ENCODE peak calls at places on chromosomes 1 and 21, in four cellular contexts. One of them, this sample, is unnamed.

GRCh38 chr1:115457295-115457694 is 119.2 kb upstream of the NGF start:
- DNase-seq in erythroblast: no peak
- DNase-seq in stomach: peak
- DNase-seq in adrenal gland: no peak
- DNase-seq in this sample: no peak

GRCh38 chr1:241924080-241924808 is 33.3 kb upstream of the BECN2 start:
- DNase-seq in erythroblast: no peak
- DNase-seq in stomach: no peak
- DNase-seq in adrenal gland: no peak
- DNase-seq in this sample: no peak

GRCh38 chr1:56934400-56935080 is 31.3 kb downstream of the C8B start:
- DNase-seq in erythroblast: no peak
- DNase-seq in stomach: no peak
- DNase-seq in adrenal gland: no peak
- DNase-seq in this sample: no peak

GRCh38 chr1:1826356-1827088 is 48.3 kb upstream of the NADK start:
- DNase-seq in erythroblast: no peak
- DNase-seq in stomach: no peak
- DNase-seq in adrenal gland: no peak
- DNase-seq in this sample: no peak

GRCh38 chr1:32464191-32464715 is 619 bp upstream of the ZBTB8B start:
- DNase-seq in erythroblast: no peak
- DNase-seq in stomach: no peak
- DNase-seq in adrenal gland: no peak
- DNase-seq in this sample: no peak

GRCh38 chr1:201127755-201128455 is 921 bp upstream of the ASCL5 start:
- DNase-seq in erythroblast: no peak
- DNase-seq in stomach: no peak
- DNase-seq in adrenal gland: no peak
- DNase-seq in this sample: no peak

GRCh38 chr1:244049142-244049968 is 1.7 kb upstream of the ZBTB18 start:
- DNase-seq in erythroblast: peak
- DNase-seq in stomach: no peak
- DNase-seq in adrenal gland: peak
- DNase-seq in this sample: peak

GRCh38 chr1:155139895-155140629 is at the start of gene DPM3:
- DNase-seq in erythroblast: peak
- DNase-seq in stomach: peak
- DNase-seq in adrenal gland: peak
- DNase-seq in this sample: peak

GRCh38 chr1:149927535-149928387 is at the start of gene SF3B4:
- DNase-seq in erythroblast: peak
- DNase-seq in stomach: peak
- DNase-seq in adrenal gland: peak
- DNase-seq in this sample: peak

GRCh38 chr1:43799656-43800629 is 92.6 kb downstream of the ST3GAL3 start:
- DNase-seq in erythroblast: no peak
- DNase-seq in stomach: no peak
- DNase-seq in adrenal gland: no peak
- DNase-seq in this sample: no peak

GRCh38 chr1:70666381-70667140 is 255.5 kb downstream of the CTH start:
- DNase-seq in erythroblast: no peak
- DNase-seq in stomach: no peak
- DNase-seq in adrenal gland: peak
- DNase-seq in this sample: no peak

GRCh38 chr1:180778782-180779398 is 133.8 kb upstream of the KIAA1614 start:
- DNase-seq in erythroblast: peak
- DNase-seq in stomach: no peak
- DNase-seq in adrenal gland: no peak
- DNase-seq in this sample: no peak

GRCh38 chr1:47432071-47433036 is 5.5 kb upstream of the FOXD2 start:
- DNase-seq in erythroblast: peak
- DNase-seq in stomach: peak
- DNase-seq in adrenal gland: peak
- DNase-seq in this sample: no peak

GRCh38 chr1:41359211-41360073 is 1.8 kb upstream of the FOXO6 start:
- DNase-seq in erythroblast: no peak
- DNase-seq in stomach: peak
- DNase-seq in adrenal gland: peak
- DNase-seq in this sample: peak

GRCh38 chr1:224185208-224185607 is 2.2 kb downstream of the DEGS1 start:
- DNase-seq in erythroblast: no peak
- DNase-seq in stomach: no peak
- DNase-seq in adrenal gland: no peak
- DNase-seq in this sample: no peak

GRCh38 chr1:27686223-27686990 is 14.4 kb upstream of the IFI6 start:
- DNase-seq in erythroblast: peak
- DNase-seq in stomach: peak
- DNase-seq in adrenal gland: no peak
- DNase-seq in this sample: no peak

GRCh38 chr1:41435570-41436178 is 48.8 kb downstream of the EDN2 start:
- DNase-seq in erythroblast: no peak
- DNase-seq in stomach: no peak
- DNase-seq in adrenal gland: no peak
- DNase-seq in this sample: no peak

GRCh38 chr1:36400825-36401601 is 3.3 kb upstream of the LSM10 start:
- DNase-seq in erythroblast: peak
- DNase-seq in stomach: peak
- DNase-seq in adrenal gland: peak
- DNase-seq in this sample: peak

GRCh38 chr1:31605908-31606427 is 11.5 kb upstream of the HCRTR1 start:
- DNase-seq in erythroblast: no peak
- DNase-seq in stomach: peak
- DNase-seq in adrenal gland: peak
- DNase-seq in this sample: no peak

GRCh38 chr1:235637756-235638155 is 11.8 kb downstream of the GNG4 start:
- DNase-seq in erythroblast: no peak
- DNase-seq in stomach: no peak
- DNase-seq in adrenal gland: no peak
- DNase-seq in this sample: no peak

GRCh38 chr1:237041795-237042466 is at the start of gene RYR2:
- DNase-seq in erythroblast: peak
- DNase-seq in stomach: no peak
- DNase-seq in adrenal gland: no peak
- DNase-seq in this sample: no peak

GRCh38 chr1:244789731-244790130 is 45.7 kb upstream of the COX20 start:
- DNase-seq in erythroblast: no peak
- DNase-seq in stomach: no peak
- DNase-seq in adrenal gland: no peak
- DNase-seq in this sample: no peak

GRCh38 chr1:173429517-173430477 is 47.3 kb upstream of the PRDX6 start:
- DNase-seq in erythroblast: peak
- DNase-seq in stomach: peak
- DNase-seq in adrenal gland: peak
- DNase-seq in this sample: peak

GRCh38 chr1:114468710-114469468 is 42.1 kb downstream of the TRIM33 start:
- DNase-seq in erythroblast: peak
- DNase-seq in stomach: no peak
- DNase-seq in adrenal gland: no peak
- DNase-seq in this sample: no peak

GRCh38 chr1:15014521-15014920 is 139.0 kb upstream of the TMEM51 start:
- DNase-seq in erythroblast: no peak
- DNase-seq in stomach: no peak
- DNase-seq in adrenal gland: peak
- DNase-seq in this sample: no peak

GRCh38 chr1:223211323-223211985 is 68.4 kb upstream of the TLR5 start:
- DNase-seq in erythroblast: no peak
- DNase-seq in stomach: no peak
- DNase-seq in adrenal gland: no peak
- DNase-seq in this sample: no peak

GRCh38 chr1:2412773-2413494 is 570 bp upstream of the PEX10 start:
- DNase-seq in erythroblast: no peak
- DNase-seq in stomach: no peak
- DNase-seq in adrenal gland: no peak
- DNase-seq in this sample: no peak

GRCh38 chr21:43818685-43819084 is 29.3 kb downstream of the RRP1 start:
- DNase-seq in erythroblast: no peak
- DNase-seq in stomach: no peak
- DNase-seq in adrenal gland: no peak
- DNase-seq in this sample: peak

GRCh38 chr1:226738421-226738994 is 574 bp downstream of the ITPKB start:
- DNase-seq in erythroblast: peak
- DNase-seq in stomach: peak
- DNase-seq in adrenal gland: no peak
- DNase-seq in this sample: peak

GRCh38 chr1:235883261-235883927 is 16.7 kb upstream of the LYST start:
- DNase-seq in erythroblast: no peak
- DNase-seq in stomach: peak
- DNase-seq in adrenal gland: peak
- DNase-seq in this sample: peak

GRCh38 chr1:175784826-175785225 is 41.4 kb upstream of the TNR start:
- DNase-seq in erythroblast: no peak
- DNase-seq in stomach: no peak
- DNase-seq in adrenal gland: no peak
- DNase-seq in this sample: no peak

GRCh38 chr1:59162665-59163064 is 134.2 kb upstream of the FGGY start:
- DNase-seq in erythroblast: no peak
- DNase-seq in stomach: no peak
- DNase-seq in adrenal gland: no peak
- DNase-seq in this sample: no peak

GRCh38 chr1:231918239-231919015 is 291.8 kb downstream of the DISC1 start:
- DNase-seq in erythroblast: no peak
- DNase-seq in stomach: no peak
- DNase-seq in adrenal gland: no peak
- DNase-seq in this sample: no peak

GRCh38 chr21:43345746-43346409 is 81.1 kb downstream of the SIK1 start:
- DNase-seq in erythroblast: peak
- DNase-seq in stomach: no peak
- DNase-seq in adrenal gland: peak
- DNase-seq in this sample: peak

GRCh38 chr21:32611471-32611997 is 643 bp downstream of the CFAP298 start:
- DNase-seq in erythroblast: peak
- DNase-seq in stomach: peak
- DNase-seq in adrenal gland: no peak
- DNase-seq in this sample: peak

DNA sequence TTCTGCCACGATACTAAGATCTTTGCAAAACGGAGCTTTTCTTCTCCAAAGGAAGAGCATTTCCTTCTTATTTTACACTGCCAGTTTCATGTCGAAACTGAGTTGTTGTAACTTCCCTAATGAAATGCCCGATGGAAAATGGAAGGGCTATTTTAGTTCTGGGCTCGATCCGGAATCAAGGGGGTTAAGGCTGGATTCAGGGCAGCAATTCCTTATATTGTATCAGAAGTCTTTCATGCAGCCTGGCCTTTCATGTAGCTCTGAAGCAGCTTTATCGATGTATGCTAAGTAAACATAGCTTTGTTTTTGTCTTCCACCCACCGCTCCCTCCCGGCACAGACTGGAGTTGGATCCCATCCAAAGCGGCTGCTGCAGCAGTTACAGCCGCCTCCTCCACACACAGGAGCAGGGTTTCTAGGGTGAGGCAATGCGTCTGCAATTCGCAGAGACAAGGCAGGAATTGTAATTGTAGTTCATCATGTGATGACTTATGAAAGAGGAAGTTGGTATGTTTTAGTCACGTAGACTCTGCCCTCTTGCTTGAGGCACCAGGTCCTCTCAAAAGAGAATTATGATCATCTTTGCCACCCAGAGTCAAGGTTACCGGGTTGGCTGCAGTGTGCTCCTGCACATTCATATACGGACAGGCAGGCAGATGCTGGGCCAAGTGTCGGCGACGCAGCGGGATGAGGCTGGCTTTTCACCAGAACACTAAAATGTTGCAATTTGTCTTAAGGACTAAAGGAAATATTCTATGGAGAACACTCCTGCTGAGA is 2.6 kb upstream of the IRF2BP2 start:
- DNase-seq in erythroblast: peak
- DNase-seq in stomach: peak
- DNase-seq in adrenal gland: peak
- DNase-seq in this sample: peak
- TF ChIP-seq POLR2A in erythroblast: peak
- TF ChIP-seq POLR2A in stomach: no peak
- TF ChIP-seq POLR2A in adrenal gland: peak
- TF ChIP-seq POLR2A in this sample: peak

DNA sequence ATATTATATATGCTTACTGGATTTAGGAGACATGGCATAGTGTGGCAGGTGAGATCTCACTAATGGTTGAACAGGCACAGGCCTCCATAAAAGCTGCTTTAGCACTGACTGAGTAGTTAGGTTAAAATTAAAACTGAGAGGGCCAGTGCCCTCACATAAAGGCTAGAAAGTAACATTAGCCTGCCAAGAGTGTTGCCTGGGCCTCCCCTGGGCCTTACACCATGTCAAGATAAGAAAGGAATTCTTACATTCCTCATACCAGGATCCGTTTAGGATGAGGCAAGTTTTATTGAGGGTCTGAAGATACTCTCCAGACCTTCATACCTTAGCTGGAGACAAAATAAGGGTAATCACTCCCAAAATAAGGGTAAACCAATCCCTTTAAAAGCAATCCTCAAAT is 1011.8 kb downstream of the PLA2G4A start:
- DNase-seq in erythroblast: no peak
- DNase-seq in stomach: no peak
- DNase-seq in adrenal gland: no peak
- DNase-seq in this sample: no peak
- TF ChIP-seq POLR2A in erythroblast: no peak
- TF ChIP-seq POLR2A in stomach: no peak
- TF ChIP-seq POLR2A in adrenal gland: no peak
- TF ChIP-seq POLR2A in this sample: no peak

GRCh38 chr1:191913234-191913948 is 244.9 kb upstream of the RGS18 start:
- DNase-seq in erythroblast: no peak
- DNase-seq in stomach: no peak
- DNase-seq in adrenal gland: no peak
- DNase-seq in this sample: no peak
- TF ChIP-seq POLR2A in erythroblast: no peak
- TF ChIP-seq POLR2A in stomach: no peak
- TF ChIP-seq POLR2A in adrenal gland: no peak
- TF ChIP-seq POLR2A in this sample: no peak

GRCh38 chr1:204128464-204128963 is 23.3 kb downstream of the ETNK2 start:
- DNase-seq in erythroblast: no peak
- DNase-seq in stomach: no peak
- DNase-seq in adrenal gland: no peak
- DNase-seq in this sample: no peak
- TF ChIP-seq POLR2A in erythroblast: no peak
- TF ChIP-seq POLR2A in stomach: no peak
- TF ChIP-seq POLR2A in adrenal gland: no peak
- TF ChIP-seq POLR2A in this sample: no peak

GRCh38 chr1:60281360-60281932 is 207.9 kb upstream of the C1orf87 start:
- DNase-seq in erythroblast: peak
- DNase-seq in stomach: peak
- DNase-seq in adrenal gland: peak
- DNase-seq in this sample: peak

GRCh38 chr1:60280256-60280655 is 206.7 kb upstream of the C1orf87 start:
- DNase-seq in erythroblast: no peak
- DNase-seq in stomach: no peak
- DNase-seq in adrenal gland: no peak
- DNase-seq in this sample: peak

GRCh38 chr1:60280764-60281278 is 207.3 kb upstream of the C1orf87 start:
- DNase-seq in erythroblast: no peak
- DNase-seq in stomach: no peak
- DNase-seq in adrenal gland: no peak
- DNase-seq in this sample: peak

GRCh38 chr1:60287536-60287935 is 214.0 kb upstream of the C1orf87 start:
- DNase-seq in erythroblast: no peak
- DNase-seq in stomach: no peak
- DNase-seq in adrenal gland: no peak
- DNase-seq in this sample: no peak

GRCh38 chr1:60283690-60284089 is 210.1 kb upstream of the C1orf87 start:
- DNase-seq in erythroblast: no peak
- DNase-seq in stomach: peak
- DNase-seq in adrenal gland: peak
- DNase-seq in this sample: no peak
- TF ChIP-seq POLR2A in erythroblast: no peak
- TF ChIP-seq POLR2A in stomach: no peak
- TF ChIP-seq POLR2A in adrenal gland: no peak
- TF ChIP-seq POLR2A in this sample: no peak

This sample was measured in right lobe of liver.